ENCODE peak calls at places on chromosome 15, in seven cellular contexts. B is right cardiac atrium; F is naive thymus-derived CD4-positive, alpha-beta T cell; Z is AG09309; W is A549; Q is skeletal muscle cell; G is dorsolateral prefrontal cortex. D is an unnamed sample.

GRCh38 chr15:78906310-78906608 is 33.6 kb downstream of the MORF4L1 start:
- DNase-seq in B (peak), F (no peak), Z (peak), W (no peak), Q (peak), G (no peak), D (peak)

GRCh38 chr15:25175789-25176615 is 221.2 kb downstream of the SNRPN start:
- DNase-seq in B (peak), F (no peak), Z (no peak), W (no peak), Q (no peak), G (peak), D (no peak)

GRCh38 chr15:59157840-59158700 is 48.6 kb upstream of the LDHAL6B start:
- DNase-seq in B (no peak), F (no peak), Z (no peak), W (no peak), Q (no peak), G (no peak), D (no peak)

GRCh38 chr15:72289597-72290325 is 17.4 kb upstream of the PARP6 start:
- DNase-seq in B (no peak), F (no peak), Z (no peak), W (no peak), Q (no peak), G (no peak), D (no peak)

GRCh38 chr15:52652984-52653383 is 26.2 kb downstream of the ATOSA start:
- DNase-seq in B (no peak), F (no peak), Z (peak), W (no peak), Q (peak), G (no peak), D (peak)

GRCh38 chr15:81189583-81190283 is 6.9 kb upstream of the IL16 start:
- DNase-seq in B (peak), F (no peak), Z (peak), W (no peak), Q (peak), G (no peak), D (peak)

GRCh38 chr15:66505818-66506217 is 692 bp downstream of the ZWILCH start:
- DNase-seq in B (no peak), F (no peak), Z (no peak), W (no peak), Q (no peak), G (no peak), D (no peak)

GRCh38 chr15:57538822-57539221 is 52.9 kb upstream of the MYZAP start:
- DNase-seq in B (no peak), F (no peak), Z (no peak), W (no peak), Q (no peak), G (no peak), D (no peak)

GRCh38 chr15:25065876-25066275 is 111.1 kb downstream of the SNRPN start:
- DNase-seq in B (no peak), F (no peak), Z (no peak), W (no peak), Q (no peak), G (peak), D (no peak)

GRCh38 chr15:44092221-44092620 is 102.8 kb downstream of the FRMD5 start:
- DNase-seq in B (no peak), F (no peak), Z (no peak), W (no peak), Q (no peak), G (no peak), D (peak)

GRCh38 chr15:101213570-101213969 is 38.3 kb downstream of the CHSY1 start:
- DNase-seq in B (no peak), F (no peak), Z (no peak), W (no peak), Q (no peak), G (no peak), D (no peak)

GRCh38 chr15:68817304-68818087 is 3.2 kb downstream of the ANP32A start:
- DNase-seq in B (peak), F (peak), Z (no peak), W (peak), Q (no peak), G (peak), D (peak)

GRCh38 chr15:48703544-48703943 is 58.0 kb upstream of the FBN1 start:
- DNase-seq in B (no peak), F (no peak), Z (peak), W (no peak), Q (no peak), G (no peak), D (no peak)

GRCh38 chr15:89457086-89457485 is 39.3 kb downstream of the RHCG start:
- DNase-seq in B (no peak), F (no peak), Z (no peak), W (peak), Q (no peak), G (no peak), D (peak)

GRCh38 chr15:89333011-89333860 is 1.4 kb downstream of the POLG start:
- DNase-seq in B (no peak), F (no peak), Z (no peak), W (no peak), Q (no peak), G (no peak), D (no peak)

GRCh38 chr15:74793135-74794028 is 11.5 kb downstream of the CSK start:
- DNase-seq in B (no peak), F (peak), Z (no peak), W (no peak), Q (no peak), G (no peak), D (peak)

GRCh38 chr15:77384589-77385359 is 35.1 kb downstream of the PEAK1 start:
- DNase-seq in B (no peak), F (no peak), Z (no peak), W (no peak), Q (no peak), G (no peak), D (no peak)

GRCh38 chr15:34336947-34337556 is 529 bp downstream of the SLC12A6 start:
- DNase-seq in B (no peak), F (no peak), Z (no peak), W (no peak), Q (no peak), G (no peak), D (peak)

GRCh38 chr15:53837263-53837662 is 77.8 kb upstream of the WDR72 start:
- DNase-seq in B (no peak), F (no peak), Z (no peak), W (no peak), Q (no peak), G (no peak), D (no peak)

GRCh38 chr15:53833134-53833624 is 73.7 kb upstream of the WDR72 start:
- DNase-seq in B (peak), F (no peak), Z (no peak), W (no peak), Q (no peak), G (no peak), D (peak)

GRCh38 chr15:53835309-53835708 is 75.8 kb upstream of the WDR72 start:
- DNase-seq in B (no peak), F (no peak), Z (no peak), W (no peak), Q (no peak), G (no peak), D (no peak)

GRCh38 chr15:53834214-53834613 is 74.8 kb upstream of the WDR72 start:
- DNase-seq in B (no peak), F (no peak), Z (no peak), W (no peak), Q (no peak), G (no peak), D (no peak)

DNA sequence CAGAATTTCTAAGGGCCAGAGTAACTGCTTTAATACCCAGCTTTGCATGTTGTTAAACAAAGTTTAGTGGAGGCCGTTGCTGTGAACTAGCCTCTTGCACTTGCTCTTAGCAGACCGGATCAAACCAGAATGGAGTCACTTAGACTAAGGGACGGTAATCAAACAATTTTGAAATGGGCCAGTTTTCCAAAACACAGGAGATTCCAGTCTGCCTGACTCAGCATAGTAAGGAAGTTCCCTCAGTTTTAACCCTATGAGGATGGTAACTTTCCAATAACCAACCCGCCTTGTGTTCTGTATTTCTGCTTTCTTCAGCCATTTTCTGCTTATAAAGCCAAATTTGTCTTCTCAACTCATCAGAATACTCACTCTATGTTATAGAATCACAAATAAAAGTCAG is 77.2 kb upstream of the WDR72 start:
- DNase-seq in B (no peak), F (no peak), Z (no peak), W (no peak), Q (no peak), G (no peak), D (no peak)
- H3K4me3 ChIP-seq in B (no peak), F (no peak), Z (no peak), W (no peak), Q (no peak), G (no peak), D (no peak)

DNA sequence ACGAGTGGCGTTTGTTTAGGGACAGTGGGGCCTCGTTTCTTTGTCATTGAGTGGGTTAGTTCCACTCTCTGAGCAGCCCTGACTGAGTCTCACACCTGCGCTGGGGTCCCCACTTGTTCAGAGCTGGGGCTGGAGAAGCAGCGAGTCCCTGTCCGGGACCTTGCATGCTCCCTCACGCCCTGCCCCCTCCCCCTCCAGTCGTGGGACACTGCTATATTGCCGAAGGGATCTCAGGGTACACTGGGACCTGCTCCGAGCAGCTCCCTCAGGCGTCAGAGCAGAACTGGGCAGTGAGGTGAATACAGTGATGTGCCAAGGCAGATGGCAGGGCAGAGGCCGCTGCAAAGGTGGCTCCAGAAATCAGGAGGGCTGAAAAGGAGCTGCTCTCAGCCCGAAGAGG is 59.9 kb upstream of the KLF13 start:
- DNase-seq in B (no peak), F (no peak), Z (no peak), W (no peak), Q (no peak), G (peak), D (no peak)
- H3K4me3 ChIP-seq in B (no peak), F (peak), Z (no peak), W (no peak), Q (no peak), G (no peak), D (no peak)

DNA sequence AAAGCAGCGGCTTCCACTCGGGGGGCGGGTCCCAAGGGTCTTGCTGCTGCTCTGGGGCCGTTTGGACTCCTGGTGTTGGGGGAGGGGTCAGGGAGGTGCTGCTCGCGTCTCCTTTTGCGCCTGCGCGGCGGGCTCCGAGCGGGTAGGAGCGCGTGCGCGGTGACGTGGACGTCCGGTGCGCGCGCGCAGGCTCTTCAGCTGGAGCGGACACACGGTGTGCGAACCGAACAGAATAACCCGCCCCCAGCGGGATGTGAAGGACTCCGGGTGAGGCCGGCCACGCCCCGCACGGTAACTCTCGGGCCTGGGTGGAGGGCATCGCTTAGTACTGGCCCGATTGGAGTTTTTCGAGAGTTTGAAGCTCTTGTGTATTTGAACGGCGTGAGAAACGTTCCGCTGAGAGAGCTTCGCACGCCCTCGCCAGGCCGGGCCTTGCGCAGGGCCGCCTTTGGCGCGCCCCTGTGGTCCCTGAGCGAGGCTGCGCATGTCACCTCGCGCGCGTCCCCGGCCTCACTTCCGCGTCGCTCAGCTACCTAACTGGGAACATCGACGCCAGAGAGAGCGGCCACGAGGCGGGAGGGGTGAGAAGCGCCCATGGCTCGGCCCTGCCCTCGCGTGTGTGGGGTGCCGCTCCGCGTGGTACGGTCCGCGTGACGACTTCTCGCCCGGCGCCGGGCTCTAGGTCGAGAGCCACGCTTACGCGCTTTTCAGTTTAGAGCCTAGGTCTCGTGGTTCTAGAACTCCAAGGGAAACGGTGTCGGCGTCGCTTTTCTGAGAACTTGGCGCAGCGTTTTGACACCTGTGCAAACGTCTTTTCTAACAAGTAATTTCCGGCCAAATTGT is at the start of gene MGA:
- DNase-seq in B (peak), F (peak), Z (peak), W (peak), Q (peak), G (peak), D (peak)
- H3K4me3 ChIP-seq in B (peak), F (peak), Z (peak), W (peak), Q (peak), G (peak), D (peak)

GRCh38 chr15:65211157-65211982 is at the start of gene CILP:
- DNase-seq in B (peak), F (no peak), Z (no peak), W (no peak), Q (peak), G (no peak), D (peak)

GRCh38 chr15:65206750-65207149 is 4.5 kb downstream of the CILP start:
- DNase-seq in B (no peak), F (no peak), Z (no peak), W (no peak), Q (no peak), G (no peak), D (no peak)

GRCh38 chr15:65209701-65210643 is 1.3 kb downstream of the CILP start:
- DNase-seq in B (no peak), F (no peak), Z (no peak), W (no peak), Q (peak), G (no peak), D (no peak)

GRCh38 chr15:65207280-65207679 is 4.0 kb downstream of the CILP start:
- DNase-seq in B (no peak), F (no peak), Z (no peak), W (no peak), Q (no peak), G (no peak), D (no peak)

DNA sequence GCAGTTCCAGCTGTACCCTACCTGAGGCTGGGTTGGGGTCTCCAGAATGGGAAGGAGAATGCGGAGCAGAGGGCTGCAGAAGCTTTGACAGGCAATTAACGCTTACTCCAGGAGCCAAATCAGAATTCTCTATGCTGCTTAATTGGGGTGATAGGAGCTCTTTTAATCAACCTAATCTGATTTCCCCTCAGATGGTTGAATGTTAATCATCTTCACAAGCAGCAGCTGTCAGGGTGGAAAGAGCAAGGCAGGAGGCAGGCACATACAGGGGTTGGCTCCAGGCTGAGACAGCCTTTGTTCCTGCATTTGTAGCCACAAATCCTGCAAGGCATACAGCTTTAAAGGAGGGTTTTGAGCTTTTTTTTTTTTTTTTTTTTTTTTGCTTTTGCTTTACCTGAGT is 2.6 kb downstream of the CILP start:
- DNase-seq in B (no peak), F (no peak), Z (no peak), W (no peak), Q (no peak), G (no peak), D (no peak)
- H3K4me3 ChIP-seq in B (no peak), F (no peak), Z (no peak), W (no peak), Q (no peak), G (no peak), D (no peak)

DNA sequence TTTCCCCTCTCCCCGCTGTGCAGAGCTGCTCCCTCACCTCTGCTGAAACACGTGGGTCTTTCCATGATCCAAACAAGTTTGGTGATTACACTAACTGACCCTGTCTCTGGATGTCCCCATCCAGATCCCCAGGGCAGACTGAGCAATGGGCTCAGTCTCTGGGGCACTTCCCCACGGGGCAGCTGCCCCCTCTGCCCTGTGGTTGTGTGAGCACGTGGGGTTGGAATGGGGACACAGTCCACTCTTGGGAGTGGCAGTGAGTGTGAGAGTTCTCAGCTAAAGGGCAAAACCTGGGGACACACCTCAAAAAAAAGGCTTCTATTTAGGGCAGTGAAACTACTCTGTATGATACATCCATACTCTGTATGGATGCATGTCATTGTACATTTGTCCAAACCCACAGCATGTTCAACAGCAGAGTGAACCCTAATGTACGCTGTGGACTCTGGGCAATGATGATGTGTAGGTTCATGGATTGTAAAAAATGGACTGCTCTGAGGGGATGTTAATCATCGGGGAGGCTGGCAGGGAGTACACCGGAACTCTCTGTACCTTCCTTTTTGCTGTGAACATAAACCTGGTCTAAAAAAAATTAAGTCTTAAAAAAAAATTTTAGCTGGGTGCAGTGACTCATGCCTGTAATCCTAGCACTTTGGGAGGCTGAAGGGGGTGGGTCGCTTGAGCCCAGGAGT is 49.9 kb upstream of the BLM start:
- DNase-seq in B (no peak), F (no peak), Z (no peak), W (no peak), Q (no peak), G (no peak), D (no peak)
- H3K4me3 ChIP-seq in B (no peak), F (no peak), Z (no peak), W (no peak), Q (no peak), G (no peak), D (no peak)

GRCh38 chr15:70892002-70892911 is at the start of the genes LRRC49 and THAP10:
- DNase-seq in B (peak), F (no peak), Z (peak), W (peak), Q (peak), G (peak), D (peak)
- H3K4me3 ChIP-seq in B (peak), F (peak), Z (peak), W (peak), Q (peak), G (peak), D (peak)

GRCh38 chr15:45431502-45431901 is 53.2 kb upstream of the GATM start:
- DNase-seq in B (no peak), F (no peak), Z (no peak), W (no peak), Q (no peak), G (no peak), D (no peak)
- H3K4me3 ChIP-seq in B (no peak), F (no peak), Z (no peak), W (no peak), Q (no peak), G (no peak), D (no peak)